ENCODE peak calls at places on chromosomes 1 and 21, in six cellular contexts. U is H1, D is HCT116, V is HepG2, Y is GM12878, H is K562. Q is an unnamed sample.

GRCh38 chr1:1799716-1800115 is 21.4 kb upstream of the NADK start:
- DNase-seq in U (no peak), D (no peak), V (no peak), Y (peak; percentile 62), H (no peak), Q (no peak)

GRCh38 chr1:245060684-245061374 is 94.0 kb upstream of the KIF26B start:
- DNase-seq in U (no peak), D (no peak), V (peak; percentile 95), Y (no peak), H (no peak), Q (no peak)

GRCh38 chr21:42003051-42003461 is 7.1 kb downstream of the ZBTB21 start:
- DNase-seq in U (no peak), D (no peak), V (no peak), Y (no peak), H (no peak), Q (no peak)

GRCh38 chr1:21665711-21666571 is 3.2 kb downstream of the RAP1GAP start:
- DNase-seq in U (no peak), D (no peak), V (no peak), Y (no peak), H (no peak), Q (no peak)

GRCh38 chr1:23546897-23547596 is 12.3 kb downstream of the ID3 start:
- DNase-seq in U (no peak), D (no peak), V (no peak), Y (no peak), H (no peak), Q (no peak)

GRCh38 chr1:156438278-156438987 is 62.1 kb downstream of the MEF2D start:
- DNase-seq in U (no peak), D (no peak), V (no peak), Y (no peak), H (no peak), Q (no peak)

GRCh38 chr21:25871566-25871965 is 136.8 kb downstream of the GABPA start:
- DNase-seq in U (no peak), D (no peak), V (no peak), Y (no peak), H (peak; percentile 38), Q (no peak)

GRCh38 chr1:182215797-182216196 is 154.3 kb upstream of the ZNF648 start:
- DNase-seq in U (no peak), D (no peak), V (no peak), Y (no peak), H (no peak), Q (no peak)

GRCh38 chr1:43960798-43961197 is 9.0 kb upstream of the DPH2 start:
- DNase-seq in U (no peak), D (no peak), V (no peak), Y (no peak), H (no peak), Q (no peak)

GRCh38 chr1:226687476-226687875 is 51.6 kb downstream of the ITPKB start:
- DNase-seq in U (no peak), D (no peak), V (no peak), Y (no peak), H (no peak), Q (no peak)

GRCh38 chr1:164772635-164773034 is 213.7 kb downstream of the PBX1 start:
- DNase-seq in U (no peak), D (peak; percentile 75), V (no peak), Y (no peak), H (peak; percentile 81), Q (no peak)

GRCh38 chr1:63713627-63714481 is 60.0 kb upstream of the ROR1 start:
- DNase-seq in U (no peak), D (peak; percentile 57), V (no peak), Y (no peak), H (no peak), Q (no peak)

GRCh38 chr1:12620142-12620865 is 2.3 kb upstream of the DHRS3 start:
- DNase-seq in U (no peak), D (no peak), V (no peak), Y (no peak), H (peak; percentile 28), Q (no peak)

GRCh38 chr1:235910357-235911299 is 43.9 kb upstream of the LYST start:
- DNase-seq in U (peak; percentile 53), D (peak; percentile 93), V (peak; percentile 28), Y (no peak), H (peak; percentile 11), Q (no peak)

GRCh38 chr1:3998086-3998485 is 98.0 kb upstream of the C1orf174 start:
- DNase-seq in U (no peak), D (no peak), V (no peak), Y (no peak), H (no peak), Q (no peak)

GRCh38 chr1:201703646-201704438 is 125.1 kb upstream of the IPO9 start:
- DNase-seq in U (peak; percentile 65), D (peak; percentile 51), V (peak; percentile 37), Y (no peak), H (peak; percentile 94), Q (peak; percentile 77)

GRCh38 chr1:61316493-61316892 is 234.1 kb downstream of the NFIA start:
- DNase-seq in U (no peak), D (no peak), V (no peak), Y (no peak), H (no peak), Q (no peak)

GRCh38 chr1:244735404-244735803 is 82.5 kb downstream of the DESI2 start:
- DNase-seq in U (no peak), D (no peak), V (no peak), Y (peak; percentile 7), H (no peak), Q (no peak)

GRCh38 chr21:35020902-35021301 is 28.2 kb downstream of the RUNX1 start:
- DNase-seq in U (no peak), D (no peak), V (no peak), Y (no peak), H (no peak), Q (no peak)

GRCh38 chr1:218494449-218494852 is 149.3 kb downstream of the TGFB2 start:
- DNase-seq in U (peak; percentile 51), D (no peak), V (no peak), Y (no peak), H (no peak), Q (no peak)

GRCh38 chr21:41903559-41904351 is 24.6 kb upstream of the PRDM15 start:
- DNase-seq in U (no peak), D (no peak), V (no peak), Y (no peak), H (peak; percentile 54), Q (no peak)

GRCh38 chr1:220123889-220124288 is 30.0 kb downstream of the IARS2 start:
- DNase-seq in U (no peak), D (peak; percentile 7), V (peak; percentile 20), Y (no peak), H (peak; percentile 42), Q (no peak)

GRCh38 chr1:15919316-15919715 is 56.6 kb downstream of the ZBTB17 start:
- DNase-seq in U (no peak), D (no peak), V (no peak), Y (peak; percentile 70), H (no peak), Q (no peak)

GRCh38 chr1:43885311-43885801 is 48.2 kb upstream of the ARTN start:
- DNase-seq in U (no peak), D (peak; percentile 38), V (no peak), Y (no peak), H (no peak), Q (no peak)

DNA sequence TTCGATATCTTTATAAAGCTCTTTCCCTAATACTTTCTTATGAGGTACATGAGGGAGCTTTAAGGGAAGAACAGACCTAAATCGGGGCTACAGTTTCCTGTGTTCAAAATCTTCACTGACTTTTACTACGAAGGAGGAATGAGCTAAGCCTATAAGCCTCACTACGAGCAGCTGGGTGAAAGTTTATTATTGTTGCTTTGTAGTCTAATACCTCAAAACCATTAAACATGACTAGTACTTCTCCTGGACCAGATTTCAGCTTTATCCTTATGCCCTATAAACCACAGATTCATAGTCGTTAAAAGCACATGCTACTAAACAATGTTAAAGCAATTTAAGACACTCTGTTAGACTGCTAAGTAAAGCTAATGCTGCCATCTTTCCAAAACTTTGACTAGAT is 30.2 kb downstream of the NDC1 start:
- DNase-seq in U (no peak), D (no peak), V (no peak), Y (no peak), H (no peak), Q (no peak)
- TF ChIP-seq JUND in U (no peak), D (no peak), V (no peak), Y (no peak), H (no peak), Q (no peak)

GRCh38 chr21:39196838-39197237 is 13.6 kb upstream of the PSMG1 start:
- DNase-seq in U (no peak), D (no peak), V (no peak), Y (no peak), H (no peak), Q (no peak)
- TF ChIP-seq JUND in U (no peak), D (no peak), V (no peak), Y (no peak), H (no peak), Q (no peak)

GRCh38 chr1:161018631-161018930 is 2.4 kb downstream of the F11R start:
- DNase-seq in U (no peak), D (no peak), V (no peak), Y (no peak), H (peak; percentile 37), Q (no peak)
- TF ChIP-seq JUND in U (no peak), D (no peak), V (no peak), Y (no peak), H (no peak), Q (no peak)

GRCh38 chr21:30880914-30881313 is 466 bp downstream of the KRTAP11-1 start:
- DNase-seq in U (no peak), D (no peak), V (no peak), Y (no peak), H (no peak), Q (no peak)

GRCh38 chr21:30881480-30881879 is at the start of gene KRTAP11-1:
- DNase-seq in U (no peak), D (no peak), V (no peak), Y (no peak), H (no peak), Q (no peak)

DNA sequence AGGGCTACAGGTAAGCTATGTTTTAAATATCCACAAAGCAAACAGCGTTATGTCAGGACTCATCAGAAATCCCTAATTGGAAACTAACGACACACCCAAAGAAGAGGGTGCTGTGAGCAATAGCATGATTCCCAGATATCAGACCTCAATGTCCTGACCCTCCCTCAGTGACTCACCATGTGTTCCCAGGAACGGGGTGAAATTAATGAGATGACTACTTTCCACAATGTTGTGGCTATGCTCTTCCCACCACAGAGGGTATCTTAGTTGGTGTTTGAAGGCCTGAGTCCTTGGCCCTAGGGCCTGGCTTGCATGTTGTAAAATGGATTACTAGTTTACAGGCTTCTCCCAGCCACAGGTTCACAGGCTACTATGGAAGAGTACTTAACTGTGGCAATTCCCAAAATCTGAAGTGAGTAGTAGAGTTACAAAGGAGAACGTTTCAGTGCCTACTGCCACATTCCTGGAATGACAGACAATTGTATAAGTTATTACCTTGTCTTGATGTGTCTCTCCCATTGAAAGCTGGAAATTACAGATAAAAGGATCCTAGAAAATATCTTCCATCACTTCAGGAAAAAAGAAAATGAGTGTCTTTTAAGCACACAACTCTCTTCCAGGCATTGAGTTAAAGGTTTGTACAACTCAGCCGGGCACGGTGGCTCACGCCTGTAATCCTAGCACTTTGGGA is 1.7 kb upstream of the KRTAP11-1 start:
- DNase-seq in U (no peak), D (no peak), V (no peak), Y (no peak), H (no peak), Q (no peak)
- TF ChIP-seq JUND in U (no peak), D (no peak), V (no peak), Y (no peak), H (no peak), Q (no peak)

Q was measured in T47D.